ENCODE peak calls at places on chromosomes 11 and 22, in nine cellular contexts. K, R, Y, B, S, C, O, V and X are unnamed samples.

GRCh38 chr11:126480015-126480409 is 124.5 kb downstream of the ST3GAL4 start:
- DNase-seq in S (no peak), V (no peak), C (no peak), O (no peak), R (peak), Y (no peak), K (no peak), B (no peak), X (no peak)

GRCh38 chr11:11960687-11961086 is 47.7 kb downstream of the DKK3 start:
- DNase-seq in O (no peak), B (no peak), V (no peak), C (no peak), S (peak), Y (no peak), R (no peak), K (no peak), X (no peak)

GRCh38 chr11:109865558-109866186 is 227.5 kb upstream of the ZC3H12C start:
- DNase-seq in O (no peak), S (peak), K (no peak), V (no peak), B (no peak), R (no peak), C (no peak), Y (no peak), X (no peak)

GRCh38 chr22:50622723-50623327 is 5.1 kb downstream of the ARSA start:
- DNase-seq in Y (no peak), K (no peak), V (no peak), R (peak), O (no peak), S (no peak), C (no peak), B (no peak), X (no peak)

GRCh38 chr11:70522613-70523311 is 124.4 kb downstream of the CTTN start:
- DNase-seq in K (no peak), V (peak), R (peak), C (no peak), O (no peak), B (no peak), Y (no peak), S (peak), X (no peak)

GRCh38 chr22:50399751-50400331 is 56.7 kb downstream of the PPP6R2 start:
- DNase-seq in O (no peak), R (peak), V (peak), B (peak), Y (peak), C (peak), K (peak), S (peak), X (no peak)

GRCh38 chr22:17167486-17167885 is 8.4 kb upstream of the HDHD5 start:
- DNase-seq in C (no peak), V (peak), O (no peak), S (no peak), Y (no peak), R (no peak), K (no peak), B (no peak), X (no peak)

GRCh38 chr11:126833020-126833419 is 167.6 kb downstream of the KIRREL3 start:
- DNase-seq in R (no peak), C (no peak), V (no peak), O (no peak), B (no peak), S (no peak), Y (no peak), K (no peak), X (no peak)

GRCh38 chr22:45329536-45329936 is 19.8 kb downstream of the FAM118A start:
- DNase-seq in O (no peak), S (no peak), R (no peak), C (no peak), V (no peak), Y (no peak), B (no peak), K (no peak), X (no peak)

GRCh38 chr11:1153951-1154487 is 3.7 kb upstream of the MUC5AC start:
- DNase-seq in V (peak), K (peak), Y (peak), R (peak), B (peak), S (no peak), C (peak), O (no peak), X (peak)

GRCh38 chr11:126918556-126918955 is 82.0 kb downstream of the KIRREL3 start:
- DNase-seq in C (no peak), B (no peak), V (no peak), K (no peak), R (no peak), S (no peak), O (no peak), Y (no peak), X (no peak)

GRCh38 chr11:108538022-108538424 is 39.8 kb upstream of the POGLUT3 start:
- DNase-seq in K (no peak), Y (no peak), V (no peak), S (no peak), O (no peak), R (peak), B (no peak), C (no peak), X (no peak)

DNA sequence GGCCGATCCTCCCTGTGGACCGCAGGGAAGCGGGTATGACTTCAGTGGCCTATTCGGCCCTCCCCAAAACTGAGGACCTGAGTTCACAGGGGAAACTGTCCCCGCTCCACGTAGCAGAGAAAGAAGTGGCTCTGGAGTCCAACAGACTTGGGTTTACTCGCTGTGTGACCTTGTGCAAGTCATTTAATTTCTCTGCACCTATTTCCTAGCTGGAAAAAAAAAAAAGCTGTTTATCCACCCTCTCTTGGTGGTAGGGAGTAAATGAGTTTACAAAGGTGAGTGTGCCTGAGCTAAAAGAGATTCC is 2.2 kb downstream of the SPON1 start:
- DNase-seq in R (no peak), S (no peak), K (no peak), C (no peak), O (no peak), Y (no peak), B (no peak), V (no peak), X (no peak)
- H3K4me3 ChIP-seq in R (peak), S (no peak), K (no peak), C (no peak), O (no peak), Y (no peak), B (no peak), V (peak), X (no peak)

GRCh38 chr11:121961228-121961860 is 154.7 kb downstream of the BLID start:
- DNase-seq in O (no peak), R (no peak), V (no peak), C (peak), Y (peak), K (no peak), S (no peak), B (no peak), X (no peak)
- H3K4me3 ChIP-seq in O (no peak), R (no peak), V (no peak), C (no peak), Y (no peak), K (no peak), S (no peak), B (no peak), X (no peak)

GRCh38 chr11:57475191-57475590 is 14.9 kb downstream of the RTN4RL2 start:
- DNase-seq in V (no peak), O (no peak), Y (no peak), C (no peak), K (no peak), R (no peak), S (no peak), B (no peak), X (no peak)

GRCh38 chr11:57474751-57475115 is 14.4 kb downstream of the RTN4RL2 start:
- DNase-seq in K (no peak), O (no peak), B (no peak), V (no peak), R (no peak), S (no peak), Y (no peak), C (no peak), X (no peak)

GRCh38 chr11:57476223-57476882 is 16.0 kb downstream of the RTN4RL2 start:
- DNase-seq in C (no peak), S (peak), O (peak), Y (no peak), B (no peak), V (peak), R (peak), K (no peak), X (no peak)

GRCh38 chr11:57476883-57477506 is 16.7 kb downstream of the RTN4RL2 start:
- DNase-seq in B (no peak), Y (peak), R (peak), V (no peak), O (peak), K (no peak), S (peak), C (peak), X (no peak)

DNA sequence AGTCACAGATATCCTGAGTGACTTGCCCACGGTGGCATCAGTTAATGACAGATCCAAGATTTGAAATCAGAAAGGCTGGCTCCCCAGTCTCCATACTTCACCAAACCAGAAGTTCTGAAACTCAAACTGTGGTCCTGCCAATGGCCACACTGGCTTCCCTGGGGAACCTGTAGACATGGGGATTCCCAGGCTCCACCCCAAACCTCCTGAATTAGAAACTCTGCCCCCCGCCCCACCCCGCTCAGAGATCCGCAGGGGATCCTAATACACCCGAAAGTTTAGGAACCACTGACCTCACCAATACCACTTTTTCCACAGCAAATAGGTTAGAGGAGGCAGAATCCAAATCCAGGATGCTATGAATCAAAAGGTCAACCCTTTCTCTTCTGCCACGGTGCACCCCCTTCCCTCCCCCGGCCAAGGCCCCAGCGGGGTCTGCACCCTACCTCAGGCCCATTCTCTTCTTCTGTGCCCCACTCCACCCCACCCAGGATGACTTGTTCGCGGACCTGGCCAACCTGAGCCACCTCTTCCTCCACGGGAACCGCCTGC is 15.4 kb downstream of the RTN4RL2 start:
- DNase-seq in V (no peak), Y (no peak), C (no peak), O (no peak), R (no peak), S (peak), K (no peak), B (no peak), X (no peak)
- H3K4me3 ChIP-seq in V (peak), Y (no peak), C (peak), O (peak), R (peak), S (peak), K (no peak), B (no peak), X (peak)

GRCh38 chr11:129021295-129021694 is 78.6 kb upstream of the TP53AIP1 start:
- DNase-seq in S (no peak), B (no peak), V (no peak), C (peak), R (no peak), K (no peak), O (no peak), Y (no peak), X (no peak)
- H3K4me3 ChIP-seq in S (no peak), B (no peak), V (no peak), C (no peak), R (peak), K (no peak), O (no peak), Y (no peak), X (no peak)

GRCh38 chr22:36374603-36375024 is 13.2 kb downstream of the MYH9 start:
- DNase-seq in B (no peak), S (no peak), V (peak), C (no peak), O (no peak), R (peak), Y (peak), K (no peak), X (no peak)
- H3K4me3 ChIP-seq in B (no peak), S (no peak), V (no peak), C (no peak), O (peak), R (no peak), Y (no peak), K (no peak), X (no peak)